ENCODE peak calls at places on chromosomes 7 and 10, in seven cellular contexts. M is neuronal stem cell, C is IMR-90, Y is mesendoderm, P is H9, T is trophoblast cell, W is H1. D is an unnamed sample. For H3K79me1, the result is how much of the 10 kb centered on the place peaks cover.

GRCh38 chr7:99030145-99030856 is 113.6 kb downstream of the SMURF1 start:
- DNase-seq in P (no peak), Y (no peak), M (no peak), C (no peak), W (no peak), T (no peak), D (no peak)

GRCh38 chr10:35640474-35640873 is 1.6 kb downstream of the FZD8 start:
- DNase-seq in Y (peak), P (peak), T (peak), M (peak), C (peak), W (no peak), D (peak)

GRCh38 chr7:150943453-150943814 is 34.7 kb downstream of the KCNH2 start:
- DNase-seq in Y (no peak), C (no peak), T (no peak), P (no peak), W (no peak), M (no peak), D (no peak)

GRCh38 chr7:76089865-76090495 is 42.1 kb downstream of the MDH2 start:
- DNase-seq in W (no peak), M (no peak), P (no peak), T (peak), Y (no peak), C (no peak), D (no peak)

GRCh38 chr10:89235073-89235798 is 16.3 kb downstream of the LIPA start:
- DNase-seq in C (no peak), Y (no peak), M (no peak), P (no peak), W (no peak), T (peak), D (no peak)

GRCh38 chr7:139035588-139036353 is at the start of gene ZC3HAV1L:
- DNase-seq in P (peak), C (peak), Y (peak), W (no peak), M (peak), T (peak), D (peak)

GRCh38 chr7:77935652-77936348 is 137.2 kb downstream of the PHTF2 start:
- DNase-seq in T (peak), W (no peak), Y (no peak), P (no peak), M (no peak), C (no peak), D (no peak)

GRCh38 chr10:96719850-96720421 is 378 bp downstream of the PIK3AP1 start:
- DNase-seq in C (no peak), W (peak), T (peak), M (peak), Y (peak), P (peak), D (no peak)

GRCh38 chr10:24872049-24872789 is 80.2 kb downstream of the PRTFDC1 start:
- DNase-seq in T (peak), M (no peak), C (no peak), Y (no peak), W (no peak), P (no peak), D (peak)

GRCh38 chr7:29649010-29649716 is 85.5 kb downstream of the PRR15 start:
- DNase-seq in W (no peak), C (no peak), T (no peak), Y (no peak), M (no peak), P (no peak), D (no peak)

GRCh38 chr10:60414877-60415585 is 25.4 kb upstream of the ANK3 start:
- DNase-seq in M (no peak), Y (peak), P (peak), C (peak), W (no peak), T (peak), D (peak)

DNA sequence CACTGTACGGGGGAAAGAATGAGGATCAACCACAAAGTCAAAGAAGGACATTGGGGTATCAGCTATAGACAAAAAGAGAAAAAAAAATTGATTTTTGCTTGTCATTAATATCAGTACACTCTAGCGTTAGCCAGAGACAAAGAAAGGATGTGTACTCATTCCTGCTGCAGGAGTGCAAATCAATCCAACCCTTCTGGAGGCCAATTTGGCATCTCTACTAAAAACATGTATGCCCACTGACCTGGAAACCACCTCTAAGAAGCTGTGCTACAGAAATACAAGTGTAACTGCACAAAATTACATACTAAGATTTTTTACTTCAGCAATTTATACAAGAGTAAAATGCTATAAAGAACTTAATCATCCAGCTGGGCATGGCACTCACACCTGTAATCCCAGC is 13.6 kb downstream of the NSMCE4A start:
- DNase-seq in P (no peak), Y (no peak), W (no peak), M (no peak), C (no peak), T (no peak), D (no peak)
- H3K79me1 ChIP-seq in P (under half), Y (under half), W (under half), M (under half), C (under half), T (under half), D (under half)

GRCh38 chr7:81768951-81769778 is 682 bp downstream of the HGF start:
- DNase-seq in C (peak), M (no peak), Y (no peak), W (no peak), P (no peak), T (no peak), D (no peak)

GRCh38 chr7:81770823-81771222 is 976 bp upstream of the HGF start:
- DNase-seq in Y (no peak), P (no peak), W (no peak), C (no peak), T (no peak), M (no peak), D (no peak)

GRCh38 chr7:81767883-81768282 is 2.0 kb downstream of the HGF start:
- DNase-seq in T (no peak), P (no peak), C (peak), W (no peak), Y (no peak), M (no peak), D (no peak)

GRCh38 chr7:81774496-81774895 is 4.6 kb upstream of the HGF start:
- DNase-seq in M (no peak), T (no peak), C (peak), P (no peak), Y (no peak), W (no peak), D (peak)

GRCh38 chr7:81769891-81770818 is at the start of gene HGF:
- DNase-seq in W (no peak), P (peak), Y (peak), C (peak), T (no peak), M (no peak), D (peak)
- H3K18ac ChIP-seq in W (no peak), P (no peak), Y (peak), C (peak), T (no peak), M (peak), D (peak)

DNA sequence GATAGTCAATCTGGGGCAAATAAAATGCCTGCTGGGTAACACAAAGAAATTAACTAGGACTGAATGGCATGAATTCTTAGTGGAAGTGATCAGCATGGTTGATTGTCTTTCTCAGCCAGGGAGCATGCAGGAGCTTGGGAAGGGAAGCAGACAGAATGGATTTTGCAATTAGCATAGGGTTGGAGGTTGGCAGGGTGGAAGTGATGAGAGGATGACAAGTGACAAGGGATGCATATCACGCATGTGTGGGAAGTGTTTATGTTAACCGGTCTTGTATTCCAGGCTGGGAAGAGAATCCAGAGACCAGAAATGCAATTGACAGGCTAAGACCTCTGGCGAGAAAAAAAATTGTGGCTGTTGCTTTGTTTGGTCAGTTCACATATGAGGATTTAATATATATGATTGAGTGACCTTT is 8.2 kb downstream of the MDFIC start:
- DNase-seq in C (peak), Y (peak), M (peak), T (no peak), P (peak), W (no peak), D (peak)
- H3K9ac ChIP-seq in C (no peak), Y (no peak), M (no peak), T (no peak), P (no peak), W (no peak), D (peak)

DNA sequence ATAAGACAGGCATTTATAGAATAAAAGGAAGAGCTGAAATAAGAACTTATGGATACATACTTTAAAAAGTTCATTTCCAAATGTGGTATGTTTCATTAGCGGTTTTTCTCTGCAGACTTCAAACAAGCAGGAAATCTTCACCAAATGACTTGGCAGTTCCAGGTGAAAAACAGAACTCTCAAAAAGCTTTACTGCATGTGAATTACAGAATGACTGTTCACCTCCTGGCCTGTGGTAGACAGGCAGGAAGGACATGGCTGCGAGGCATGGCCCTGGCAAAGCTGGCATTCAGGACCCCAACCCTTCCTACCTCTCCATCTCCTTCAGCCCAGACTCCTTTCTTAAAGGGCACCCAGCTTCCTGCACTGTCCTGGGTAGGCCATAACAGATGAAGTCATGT is 21.2 kb upstream of the ENO4 start:
- DNase-seq in P (no peak), C (no peak), M (no peak), T (no peak), W (no peak), Y (no peak), D (no peak)
- H3K79me1 ChIP-seq in P (under half), C (under half), M (under half), T (under half), W (under half), Y (under half), D (under half)

DNA sequence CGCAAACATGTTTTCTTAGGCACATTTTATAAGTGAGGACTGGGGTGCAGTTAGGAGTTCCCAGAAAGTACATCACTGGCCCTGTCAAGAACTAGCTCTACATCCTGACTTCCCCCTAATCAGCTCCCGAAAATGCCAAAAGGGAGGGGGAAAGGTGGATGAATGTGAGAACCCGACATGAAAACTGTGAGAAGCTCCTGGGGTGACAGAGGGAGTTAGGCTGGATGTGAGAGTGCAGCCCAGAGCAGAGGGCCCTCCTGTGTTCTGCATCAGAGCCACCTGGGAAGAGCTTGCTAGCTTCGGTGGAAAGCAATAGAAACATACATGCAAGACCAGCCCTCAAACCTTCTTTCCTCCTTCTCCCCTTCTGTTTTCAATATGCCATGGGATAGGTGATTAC is 30.5 kb upstream of the SEM1 start:
- DNase-seq in W (no peak), P (peak), T (no peak), M (no peak), C (no peak), Y (peak), D (no peak)
- H3K18ac ChIP-seq in W (no peak), P (no peak), T (no peak), M (no peak), C (no peak), Y (no peak), D (no peak)